ENCODE peak calls at places on chromosomes 11 and 22, in eight cellular contexts. P is GM06990, S is HFF-Myc, U is AG04449, K is GM10248, E is ovary, A is GM12865, C is IMR-90. O is an unnamed sample.

GRCh38 chr11:33778682-33779081 is 4.4 kb upstream of the FBXO3 start:
- DNase-seq in K (no peak), A (no peak), E (no peak), S (peak), U (peak), P (no peak), C (peak), O (no peak)

GRCh38 chr22:22683668-22684361 is 39.4 kb downstream of the GGTLC2 start:
- DNase-seq in S (no peak), C (no peak), E (no peak), A (no peak), K (no peak), U (no peak), P (no peak), O (no peak)

GRCh38 chr11:113289341-113290187 is 24.8 kb upstream of the TTC12 start:
- DNase-seq in E (peak), S (peak), K (peak), A (peak), P (peak), C (peak), U (no peak), O (peak)

GRCh38 chr11:27721505-27722116 is 21.4 kb upstream of the BDNF start:
- DNase-seq in P (no peak), C (no peak), A (no peak), U (no peak), S (no peak), E (no peak), K (peak), O (no peak)

GRCh38 chr22:30304495-30305244 is 15.4 kb upstream of the CASTOR1 start:
- DNase-seq in E (no peak), K (peak), P (no peak), A (peak), S (no peak), C (no peak), U (no peak), O (peak)

GRCh38 chr11:34534826-34535225 is 21.2 kb upstream of the ELF5 start:
- DNase-seq in S (no peak), K (no peak), U (no peak), A (no peak), E (no peak), P (no peak), C (no peak), O (no peak)

GRCh38 chr22:49961601-49962011 is 1.0 kb downstream of the PIM3 start:
- DNase-seq in A (no peak), S (no peak), P (peak), K (no peak), U (no peak), C (no peak), E (no peak), O (no peak)

GRCh38 chr11:81644239-81644840 is 1089.3 kb downstream of the FAM181B start:
- DNase-seq in K (peak), E (no peak), C (peak), S (no peak), U (no peak), P (peak), A (peak), O (peak)

GRCh38 chr22:42932857-42933782 is 76.0 kb upstream of the ARFGAP3 start:
- DNase-seq in P (peak), S (no peak), E (no peak), C (peak), A (peak), U (no peak), K (peak), O (peak)

GRCh38 chr11:67648140-67648795 is 2.3 kb downstream of the ACY3 start:
- DNase-seq in P (peak), U (no peak), A (peak), K (peak), C (no peak), E (no peak), S (no peak), O (peak)

GRCh38 chr22:36110306-36110791 is 50.2 kb downstream of the APOL3 start:
- DNase-seq in S (no peak), K (no peak), P (no peak), A (no peak), E (no peak), C (no peak), U (no peak), O (no peak)

GRCh38 chr11:100908746-100909145 is 220.9 kb downstream of the PGR start:
- DNase-seq in C (peak), E (no peak), K (no peak), A (peak), S (no peak), P (no peak), U (peak), O (no peak)

GRCh38 chr11:61728066-61728939 is 24.1 kb upstream of the MYRF start:
- DNase-seq in S (no peak), U (no peak), K (peak), E (no peak), A (peak), C (no peak), P (no peak), O (peak)

GRCh38 chr22:49010086-49010863 is 817.4 kb downstream of the BRD1 start:
- DNase-seq in S (no peak), A (no peak), U (no peak), P (no peak), E (no peak), K (no peak), C (no peak), O (no peak)

GRCh38 chr11:120562806-120563425 is 51.4 kb downstream of the GRIK4 start:
- DNase-seq in C (no peak), A (no peak), E (peak), U (no peak), K (no peak), P (no peak), S (no peak), O (no peak)

GRCh38 chr11:132779487-132779886 is 752.8 kb downstream of the OPCML start:
- DNase-seq in P (no peak), U (peak), E (no peak), A (no peak), C (peak), K (no peak), S (no peak), O (no peak)

GRCh38 chr22:39530692-39531331 is 1.7 kb downstream of the RPS19BP1 start:
- DNase-seq in P (no peak), K (no peak), C (peak), A (peak), U (no peak), S (no peak), E (no peak), O (no peak)

GRCh38 chr11:130247289-130247688 is 67.4 kb downstream of the ZBTB44 start:
- DNase-seq in S (no peak), A (no peak), E (no peak), U (no peak), P (no peak), C (no peak), K (no peak), O (no peak)

GRCh38 chr22:47039356-47039755 is 276.9 kb downstream of the TBC1D22A start:
- DNase-seq in E (no peak), K (no peak), C (no peak), S (no peak), P (no peak), A (no peak), U (no peak), O (no peak)

GRCh38 chr11:27218498-27219038 is 144.4 kb downstream of the CCDC34 start:
- DNase-seq in C (peak), S (peak), K (no peak), U (peak), A (no peak), E (no peak), P (no peak), O (no peak)

GRCh38 chr22:38282397-38282796 is 9.6 kb upstream of the TMEM184B start:
- DNase-seq in A (no peak), E (no peak), S (no peak), C (peak), K (no peak), P (no peak), U (no peak), O (no peak)

GRCh38 chr11:72160319-72160718 is 24.8 kb downstream of the FOLR3 start:
- DNase-seq in U (no peak), K (no peak), A (no peak), C (peak), E (no peak), P (no peak), S (no peak), O (no peak)

GRCh38 chr11:86774422-86774821 is 25.9 kb upstream of the PRSS23 start:
- DNase-seq in P (no peak), A (no peak), E (no peak), K (no peak), U (no peak), S (no peak), C (no peak), O (no peak)

GRCh38 chr11:46305295-46305694 is 27.8 kb downstream of the CREB3L1 start:
- DNase-seq in E (no peak), S (no peak), P (no peak), K (no peak), U (no peak), C (peak), A (peak), O (no peak)

GRCh38 chr11:12684821-12685220 is 10.6 kb downstream of the TEAD1 start:
- DNase-seq in S (no peak), C (no peak), K (no peak), E (no peak), A (no peak), P (no peak), U (no peak), O (no peak)

GRCh38 chr11:104352036-104352435 is 188.1 kb upstream of the PDGFD start:
- DNase-seq in K (no peak), C (no peak), S (no peak), E (no peak), P (no peak), U (no peak), A (no peak), O (no peak)

GRCh38 chr11:77020751-77021150 is 13.4 kb upstream of the B3GNT6 start:
- DNase-seq in S (no peak), U (no peak), C (no peak), A (no peak), K (no peak), E (no peak), P (no peak), O (no peak)

GRCh38 chr11:43935131-43935979 is 7.1 kb upstream of the C11orf96 start:
- DNase-seq in P (no peak), C (no peak), S (no peak), K (no peak), U (no peak), A (no peak), E (no peak), O (no peak)

GRCh38 chr11:43936081-43936480 is 6.4 kb upstream of the C11orf96 start:
- DNase-seq in K (no peak), S (no peak), P (no peak), U (no peak), A (no peak), E (no peak), C (no peak), O (no peak)

GRCh38 chr11:43941257-43941879 is 1.1 kb upstream of the C11orf96 start:
- DNase-seq in K (peak), A (no peak), E (peak), P (no peak), U (no peak), C (peak), S (no peak), O (no peak)

GRCh38 chr11:43934359-43935130 is 7.9 kb upstream of the C11orf96 start:
- DNase-seq in A (no peak), P (no peak), U (no peak), E (no peak), S (no peak), K (no peak), C (no peak), O (no peak)

DNA sequence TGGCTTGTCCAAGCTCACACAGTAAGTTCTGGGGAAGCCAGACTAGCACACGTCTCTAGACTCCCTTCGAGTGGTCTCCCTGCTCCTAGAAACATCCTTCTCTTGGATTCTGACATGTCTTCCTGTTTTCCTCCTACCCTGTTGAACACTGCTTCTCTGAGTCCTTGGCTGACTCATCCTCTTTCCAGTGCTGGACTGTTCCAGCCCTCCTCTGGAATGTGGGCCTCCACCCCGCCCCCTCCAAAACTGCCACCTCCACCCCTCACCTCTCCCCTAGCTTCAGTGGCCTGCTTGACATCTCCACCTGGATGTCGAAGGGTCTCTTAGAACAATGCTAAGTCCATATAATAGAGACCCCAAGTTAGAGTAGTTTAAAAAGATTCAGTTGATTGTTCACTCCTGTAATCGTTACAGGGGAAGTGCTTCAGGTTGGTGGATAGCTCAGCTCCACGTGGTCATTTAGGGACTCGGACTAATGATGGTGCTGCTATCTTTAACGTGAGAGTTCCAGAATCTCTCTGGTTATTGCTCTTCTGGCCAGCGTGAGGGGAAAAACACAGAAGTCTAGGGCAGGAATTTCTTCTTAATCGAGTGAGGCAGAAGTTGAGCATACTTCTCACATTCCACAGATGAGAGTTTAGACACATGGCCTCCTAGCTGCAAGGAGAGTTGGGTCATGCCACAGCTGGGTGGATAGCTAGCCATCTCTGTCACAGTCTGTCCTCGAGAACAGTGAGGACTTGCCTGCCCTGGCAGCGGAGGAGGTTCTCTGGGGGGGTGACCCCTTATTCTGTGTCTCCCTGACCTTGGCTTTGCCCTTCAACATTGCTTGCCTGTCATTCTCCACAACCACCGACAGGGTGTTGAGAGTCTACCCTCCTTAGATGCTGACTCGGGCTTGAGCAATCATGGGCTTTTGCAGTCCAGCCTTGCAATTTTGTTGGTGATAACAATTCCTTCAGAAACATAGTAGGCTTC is 4.7 kb upstream of the C11orf96 start:
- DNase-seq in S (no peak), P (no peak), A (no peak), E (peak), K (no peak), U (peak), C (peak), O (no peak)
- TF ChIP-seq CTCF in S (no peak), P (no peak), A (no peak), E (no peak), K (no peak), U (no peak), C (no peak), O (no peak)

GRCh38 chr22:32413715-32414114 is 1.7 kb upstream of the RTCB start:
- DNase-seq in P (no peak), K (peak), E (no peak), A (peak), S (no peak), U (no peak), C (peak), O (peak)

GRCh38 chr22:32410459-32410858 is 1.6 kb downstream of the RTCB start:
- DNase-seq in P (no peak), S (no peak), K (no peak), U (no peak), C (no peak), A (no peak), E (no peak), O (no peak)

GRCh38 chr22:32411388-32411787 is 659 bp downstream of the RTCB start:
- DNase-seq in K (no peak), U (no peak), P (no peak), E (no peak), C (peak), S (no peak), A (peak), O (no peak)

GRCh38 chr22:32409977-32410376 is 2.1 kb downstream of the RTCB start:
- DNase-seq in U (no peak), C (no peak), K (no peak), A (no peak), S (no peak), E (no peak), P (no peak), O (no peak)

GRCh38 chr22:32411829-32412592 is at the start of gene RTCB:
- DNase-seq in U (peak), A (peak), E (peak), S (peak), P (peak), K (peak), C (peak), O (peak)
- TF ChIP-seq CTCF in U (no peak), A (no peak), E (no peak), S (no peak), P (no peak), K (no peak), C (no peak), O (no peak)

DNA sequence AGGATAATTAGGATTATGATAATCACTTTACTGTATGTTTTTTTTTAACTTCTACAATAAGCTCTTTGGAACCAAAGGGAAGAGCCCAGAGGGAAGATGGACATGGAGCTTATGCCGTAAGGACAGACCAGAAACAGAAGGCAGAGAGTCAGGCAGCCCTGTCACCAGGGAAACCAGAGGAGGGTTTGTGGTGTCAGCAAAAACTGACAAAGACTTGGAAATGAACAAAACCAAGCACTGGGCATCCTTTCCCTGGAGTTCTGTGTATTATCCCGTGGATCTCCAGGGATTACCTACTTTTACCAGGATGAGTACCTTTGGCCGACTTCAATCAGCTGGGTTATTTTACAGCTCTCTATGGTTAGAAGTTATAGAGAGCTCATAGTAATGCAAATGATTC is 68.0 kb upstream of the ISX start:
- DNase-seq in U (no peak), C (no peak), P (no peak), S (no peak), A (no peak), K (no peak), E (no peak), O (no peak)
- TF ChIP-seq CTCF in U (no peak), C (no peak), P (no peak), S (no peak), A (no peak), K (no peak), E (no peak), O (no peak)

DNA sequence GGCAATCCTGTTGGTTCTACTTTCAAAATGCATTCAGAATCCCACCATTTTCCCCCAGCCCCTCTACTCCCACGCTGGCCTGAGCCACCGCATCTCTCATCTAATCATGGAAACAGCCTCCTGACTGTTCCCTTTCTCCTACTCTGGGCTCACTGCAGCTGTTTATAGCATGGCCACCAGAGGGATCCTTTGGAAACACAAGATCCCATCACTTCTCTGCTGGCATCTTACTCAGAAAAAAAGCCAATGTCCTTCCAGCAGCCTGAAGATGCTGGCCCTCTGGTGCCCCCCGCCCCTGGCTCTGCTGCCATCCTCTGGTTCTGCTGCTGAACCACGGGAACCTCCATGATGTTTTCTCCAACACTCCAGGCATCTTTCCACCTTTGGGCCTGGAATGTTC is 11.1 kb downstream of the MS4A8 start:
- DNase-seq in U (no peak), P (no peak), S (no peak), E (no peak), C (no peak), K (no peak), A (no peak), O (no peak)
- TF ChIP-seq CTCF in U (no peak), P (peak), S (no peak), E (no peak), C (no peak), K (no peak), A (no peak), O (no peak)

GRCh38 chr22:32376681-32377080 is 19.0 kb downstream of the RFPL3 start:
- DNase-seq in P (no peak), E (no peak), U (no peak), S (no peak), A (no peak), C (no peak), K (no peak), O (no peak)

GRCh38 chr22:32380991-32381390 is 23.3 kb downstream of the RFPL3 start:
- DNase-seq in S (no peak), U (no peak), E (no peak), P (no peak), A (no peak), K (no peak), C (peak), O (no peak)

GRCh38 chr22:32375678-32376450 is 18.2 kb downstream of the RFPL3 start:
- DNase-seq in S (no peak), P (no peak), U (no peak), A (no peak), E (no peak), C (no peak), K (no peak), O (no peak)

DNA sequence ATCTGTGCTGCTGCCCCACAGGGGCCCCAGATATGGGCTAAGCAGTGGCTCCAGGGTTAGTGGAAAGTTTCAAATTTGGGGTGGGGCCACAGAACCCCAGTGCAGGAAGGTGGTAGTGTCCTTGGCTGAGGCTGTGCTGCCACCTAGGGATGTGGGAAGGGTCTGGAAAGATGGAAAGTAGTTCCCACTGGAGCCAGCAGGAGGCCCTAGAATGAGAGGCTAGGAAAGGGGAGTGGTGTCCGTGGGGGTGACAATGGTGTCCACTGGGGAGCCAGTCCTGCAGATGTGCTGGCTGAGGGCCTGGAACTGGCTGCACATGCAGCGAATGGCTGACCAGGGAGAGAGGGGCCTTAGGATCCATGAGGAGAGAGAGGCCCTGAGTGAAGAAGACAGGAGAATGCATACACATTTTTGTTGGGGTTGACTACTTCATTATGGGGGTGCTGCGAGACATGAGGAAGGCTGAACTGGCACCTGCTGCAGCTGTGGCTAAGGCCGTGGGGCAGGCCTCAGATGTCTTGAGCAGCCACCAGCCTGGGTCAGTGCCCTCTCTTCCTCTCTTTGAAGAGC is 21.1 kb downstream of the RFPL3 start:
- DNase-seq in U (no peak), K (no peak), E (no peak), S (no peak), P (no peak), C (peak), A (peak), O (no peak)
- TF ChIP-seq CTCF in U (peak), K (peak), E (no peak), S (peak), P (peak), C (peak), A (peak), O (no peak)

GRCh38 chr11:3046190-3046589 is 11.0 kb downstream of the CARS1 start:
- DNase-seq in C (no peak), U (no peak), K (no peak), S (no peak), A (no peak), E (no peak), P (no peak), O (no peak)
- TF ChIP-seq CTCF in C (peak), U (peak), K (no peak), S (peak), A (peak), E (no peak), P (peak), O (no peak)

GRCh38 chr11:65530157-65530496 is 5.2 kb downstream of the SCYL1 start:
- DNase-seq in S (no peak), E (no peak), C (no peak), P (no peak), U (no peak), K (no peak), A (no peak), O (no peak)
- TF ChIP-seq CTCF in S (peak), E (no peak), C (peak), P (peak), U (peak), K (peak), A (peak), O (no peak)

GRCh38 chr11:15816270-15816871 is 540.0 kb downstream of the SOX6 start:
- DNase-seq in K (no peak), P (no peak), A (no peak), S (no peak), U (peak), E (peak), C (peak), O (no peak)
- TF ChIP-seq CTCF in K (no peak), P (no peak), A (no peak), S (no peak), U (no peak), E (no peak), C (no peak), O (no peak)

GRCh38 chr22:20852076-20852475 is 6.5 kb downstream of the PI4KA start:
- DNase-seq in E (no peak), K (no peak), A (no peak), S (no peak), P (no peak), C (no peak), U (no peak), O (no peak)
- TF ChIP-seq CTCF in E (no peak), K (peak), A (no peak), S (no peak), P (no peak), C (no peak), U (no peak), O (no peak)